ENCODE peak calls at places on chromosomes 13 and 19, in six cellular contexts. Y, X, S, N, R and W are unnamed samples.

GRCh38 chr13:33953781-33954180 is 135.8 kb downstream of the RFC3 start:
- DNase-seq in Y (no peak), X (no peak), S (no peak), N (no peak), R (no peak), W (no peak)

GRCh38 chr19:3966051-3967017 is 4.6 kb downstream of the DAPK3 start:
- DNase-seq in Y (no peak), X (no peak), S (no peak), N (no peak), R (no peak), W (no peak)

GRCh38 chr13:113660066-113660465 is 2.1 kb upstream of the ATP4B start:
- DNase-seq in Y (no peak), X (no peak), S (no peak), N (no peak), R (no peak), W (no peak)

GRCh38 chr13:21834511-21834910 is 163.6 kb downstream of the FGF9 start:
- DNase-seq in Y (no peak), X (no peak), S (peak; percentile 46), N (no peak), R (no peak), W (no peak)

GRCh38 chr13:51152713-51153112 is 41.6 kb upstream of the C13orf42 start:
- DNase-seq in Y (no peak), X (no peak), S (no peak), N (no peak), R (no peak), W (no peak)

GRCh38 chr19:29115181-29115580 is 97.8 kb downstream of the UQCRFS1 start:
- DNase-seq in Y (no peak), X (no peak), S (no peak), N (no peak), R (no peak), W (no peak)

GRCh38 chr13:29801737-29802305 is 48.6 kb downstream of the UBL3 start:
- DNase-seq in Y (no peak), X (no peak), S (no peak), N (no peak), R (no peak), W (no peak)

GRCh38 chr19:40398417-40399056 is 8.6 kb upstream of the HIPK4 start:
- DNase-seq in Y (peak; percentile 94), X (no peak), S (no peak), N (peak; percentile 66), R (no peak), W (no peak)

GRCh38 chr19:29831686-29832085 is 19.9 kb downstream of the CCNE1 start:
- DNase-seq in Y (no peak), X (no peak), S (no peak), N (no peak), R (no peak), W (no peak)

GRCh38 chr13:30009411-30009810 is 159.0 kb upstream of the UBL3 start:
- DNase-seq in Y (no peak), X (no peak), S (no peak), N (no peak), R (no peak), W (no peak)

GRCh38 chr19:45754323-45754722 is 14.7 kb downstream of the SIX5 start:
- DNase-seq in Y (no peak), X (no peak), S (no peak), N (no peak), R (no peak), W (no peak)

GRCh38 chr19:3968556-3969434 is 2.1 kb downstream of the DAPK3 start:
- DNase-seq in Y (peak; percentile 50), X (peak; percentile 97), S (peak; percentile 98), N (no peak), R (no peak), W (no peak)

GRCh38 chr13:107851670-107852460 is 363.5 kb downstream of the LIG4 start:
- DNase-seq in Y (peak; percentile 12), X (no peak), S (no peak), N (no peak), R (no peak), W (no peak)

GRCh38 chr13:39875583-39875982 is 220.1 kb downstream of the COG6 start:
- DNase-seq in Y (no peak), X (no peak), S (no peak), N (no peak), R (no peak), W (no peak)

GRCh38 chr13:32142956-32143375 is 111.4 kb downstream of the FRY start:
- DNase-seq in Y (no peak), X (peak; percentile 34), S (peak; percentile 98), N (no peak), R (no peak), W (no peak)

GRCh38 chr19:18940791-18941627 is at the start of gene HOMER3:
- DNase-seq in Y (peak; percentile 95), X (no peak), S (no peak), N (peak; percentile 90), R (no peak), W (peak; percentile 90)

GRCh38 chr19:51318687-51319675 is 7.5 kb downstream of the IGLON5 start:
- DNase-seq in Y (peak; percentile 48), X (no peak), S (no peak), N (no peak), R (no peak), W (no peak)
- TF ChIP-seq POLR2A in Y (no peak), X (no peak), S (no peak), N (no peak), R (no peak), W (no peak)

GRCh38 chr19:12159773-12160414 is 3.0 kb upstream of the ZNF136 start:
- DNase-seq in Y (peak; percentile 64), X (no peak), S (no peak), N (no peak), R (no peak), W (no peak)
- TF ChIP-seq TAF1 in Y (no peak), X (no peak), S (no peak), N (no peak), R (no peak), W (no peak)

DNA sequence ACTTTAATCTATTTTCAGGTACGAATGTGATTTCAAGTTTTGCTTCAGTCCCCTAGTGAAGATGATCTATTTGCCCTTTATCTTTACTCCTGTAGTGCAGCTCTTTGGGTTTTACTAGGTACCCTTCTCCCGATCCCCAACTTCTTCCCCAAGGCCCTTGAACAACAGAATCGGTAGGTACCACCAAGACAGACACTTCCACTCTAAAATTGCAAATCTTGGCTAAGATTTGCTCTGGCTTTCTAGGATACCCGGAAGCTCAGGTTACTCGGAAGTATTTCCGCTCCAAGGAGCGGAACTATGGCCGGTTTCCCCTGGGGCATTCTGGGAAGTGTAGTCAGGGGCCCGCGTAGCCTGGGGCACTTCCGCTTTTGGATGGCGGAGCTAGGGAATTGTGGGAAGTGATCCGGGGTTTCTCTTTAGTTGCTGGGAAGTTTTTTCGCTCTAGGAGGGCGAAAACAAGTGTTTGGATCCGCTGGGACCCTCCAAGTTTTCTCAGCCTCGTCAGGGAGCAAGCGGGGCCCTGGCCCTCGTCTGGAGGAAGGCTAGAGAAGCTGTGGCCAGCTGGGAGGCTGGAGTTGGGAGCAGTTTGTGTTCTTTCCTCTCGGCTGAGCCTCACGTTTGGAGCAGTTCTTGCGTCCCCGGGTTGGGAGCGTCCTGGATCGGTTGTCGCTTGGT is 5.1 kb upstream of the ZNF227 start:
- DNase-seq in Y (peak; percentile 84), X (peak; percentile 81), S (peak; percentile 94), N (peak; percentile 52), R (peak; percentile 66), W (peak; percentile 55)
- TF ChIP-seq POLR2AphosphoS5 in Y (peak; percentile 65), X (no peak), S (peak; percentile 78), N (peak; percentile 49), R (peak; percentile 70), W (no peak)

GRCh38 chr13:110393761-110394160 is 86.7 kb downstream of the COL4A2 start:
- DNase-seq in Y (no peak), X (no peak), S (no peak), N (no peak), R (no peak), W (no peak)

GRCh38 chr13:110392510-110393233 is 85.6 kb downstream of the COL4A2 start:
- DNase-seq in Y (no peak), X (no peak), S (no peak), N (no peak), R (no peak), W (no peak)

GRCh38 chr13:110396913-110397379 is 89.9 kb downstream of the COL4A2 start:
- DNase-seq in Y (no peak), X (no peak), S (no peak), N (no peak), R (no peak), W (no peak)

GRCh38 chr13:110396476-110396875 is 89.4 kb downstream of the COL4A2 start:
- DNase-seq in Y (no peak), X (no peak), S (no peak), N (no peak), R (no peak), W (no peak)

DNA sequence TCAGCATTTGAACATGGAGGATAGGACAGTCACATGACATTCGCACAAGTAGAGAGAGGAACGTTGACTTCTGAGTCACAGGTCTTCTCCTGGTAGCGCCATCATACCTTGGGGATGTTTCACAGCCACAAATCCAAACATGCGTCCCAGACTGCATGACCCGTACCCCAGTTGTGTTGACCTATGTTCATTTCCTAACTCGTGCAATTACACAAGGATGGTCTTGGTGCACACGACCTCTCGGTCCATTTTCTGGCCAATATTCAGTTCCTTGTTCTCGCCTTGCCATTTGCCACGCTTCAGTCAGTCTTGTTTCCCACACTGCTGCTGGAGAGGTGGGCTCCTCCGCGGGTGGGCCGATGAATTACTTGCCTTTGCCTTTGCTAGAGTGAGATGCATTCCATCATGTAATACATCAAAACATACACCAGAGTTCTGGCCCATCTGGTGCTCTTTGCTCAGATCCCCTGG is 87.3 kb downstream of the COL4A2 start:
- DNase-seq in Y (no peak), X (no peak), S (no peak), N (no peak), R (no peak), W (no peak)
- TF ChIP-seq POLR2A in Y (no peak), X (no peak), S (no peak), N (no peak), R (no peak), W (no peak)

GRCh38 chr19:38183227-38183914 is 40.7 kb downstream of the DPF1 start:
- DNase-seq in Y (peak; percentile 88), X (peak; percentile 27), S (no peak), N (no peak), R (no peak), W (no peak)
- TF ChIP-seq TAF1 in Y (no peak), X (peak; percentile 40), S (no peak), N (no peak), R (no peak), W (no peak)

GRCh38 chr19:54430306-54431254 is 15.3 kb downstream of the TTYH1 start:
- DNase-seq in Y (peak; percentile 87), X (no peak), S (no peak), N (no peak), R (no peak), W (peak; percentile 56)
- TF ChIP-seq POLR2AphosphoS5 in Y (no peak), X (peak; percentile 37), S (no peak), N (no peak), R (no peak), W (no peak)